ENCODE peak calls at places on chromosomes 1 and 21, in ten cellular contexts. A is right cardiac atrium, D is left ventricle myocardium inferior, Q is spleen, P is transverse colon, H is upper lobe of right lung, J is stomach, U is SK-N-SH, V is hepatocyte, S is H1. Z is an unnamed sample. For H3K4me1, the result is how much of the 10 kb centered on the place peaks cover.

GRCh38 chr21:28771790-28772501 is 220.7 kb downstream of the LTN1 start:
- DNase-seq in A (no peak), D (no peak), Q (no peak), P (no peak), H (no peak), J (no peak), U (no peak), V (peak), S (no peak), Z (no peak)

GRCh38 chr1:246492611-246493245 is 14.4 kb downstream of the SMYD3 start:
- DNase-seq in A (peak), D (peak), Q (no peak), P (peak), H (peak), J (peak), U (peak), V (peak), S (peak), Z (peak)

GRCh38 chr1:201707027-201707426 is 121.9 kb upstream of the IPO9 start:
- DNase-seq in A (no peak), D (no peak), Q (no peak), P (no peak), H (no peak), J (no peak), U (no peak), V (no peak), S (no peak), Z (no peak)

GRCh38 chr21:16040601-16041000 is 310.8 kb downstream of the USP25 start:
- DNase-seq in A (no peak), D (no peak), Q (no peak), P (no peak), H (no peak), J (no peak), U (no peak), V (no peak), S (no peak), Z (peak)

GRCh38 chr1:212437179-212437798 is 4.6 kb downstream of the NENF start:
- DNase-seq in A (no peak), D (no peak), Q (no peak), P (no peak), H (no peak), J (no peak), U (no peak), V (no peak), S (no peak), Z (no peak)

GRCh38 chr1:168187180-168187579 is 8.4 kb downstream of the TIPRL start:
- DNase-seq in A (no peak), D (no peak), Q (no peak), P (no peak), H (no peak), J (no peak), U (no peak), V (no peak), S (no peak), Z (no peak)

GRCh38 chr1:38235705-38236104 is 189.1 kb upstream of the POU3F1 start:
- DNase-seq in A (no peak), D (no peak), Q (no peak), P (no peak), H (no peak), J (no peak), U (no peak), V (peak), S (no peak), Z (peak)

GRCh38 chr1:245871881-245872280 is 635.2 kb downstream of the SMYD3 start:
- DNase-seq in A (no peak), D (no peak), Q (no peak), P (no peak), H (no peak), J (no peak), U (no peak), V (no peak), S (no peak), Z (no peak)

GRCh38 chr1:156247460-156248322 is at the start of gene PAQR6:
- DNase-seq in A (peak), D (peak), Q (no peak), P (no peak), H (no peak), J (peak), U (peak), V (no peak), S (peak), Z (no peak)

GRCh38 chr21:17427831-17428483 is 84.9 kb upstream of the CXADR start:
- DNase-seq in A (no peak), D (no peak), Q (no peak), P (no peak), H (no peak), J (no peak), U (no peak), V (no peak), S (no peak), Z (no peak)

GRCh38 chr1:164755674-164756073 is 196.7 kb downstream of the PBX1 start:
- DNase-seq in A (peak), D (no peak), Q (no peak), P (no peak), H (no peak), J (no peak), U (peak), V (no peak), S (no peak), Z (peak)

DNA sequence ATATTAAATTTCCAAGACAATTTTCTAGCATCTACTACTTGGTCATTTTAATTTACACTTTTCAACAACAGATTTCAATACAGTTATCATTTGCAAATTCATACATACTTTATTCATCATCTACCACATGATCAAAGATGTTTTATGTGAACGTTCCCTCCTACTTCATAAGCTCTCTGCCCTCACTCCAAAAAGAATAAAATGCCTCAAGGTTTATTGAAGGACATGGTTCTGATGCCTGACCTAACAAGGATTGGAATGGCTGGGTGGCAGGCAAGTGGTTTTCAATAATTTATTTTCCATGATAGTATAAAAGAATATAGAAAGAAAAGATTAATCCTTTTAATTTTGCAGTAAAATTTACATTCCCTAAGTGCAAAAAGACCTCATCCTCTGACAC is 5.4 kb downstream of the CDKN2C start:
- DNase-seq in A (no peak), D (no peak), Q (no peak), P (no peak), H (no peak), J (no peak), U (no peak), V (no peak), S (no peak), Z (no peak)
- H3K4me3 ChIP-seq in A (no peak), D (no peak), Q (no peak), P (no peak), H (no peak), J (no peak), U (no peak), V (no peak), S (no peak), Z (peak)

DNA sequence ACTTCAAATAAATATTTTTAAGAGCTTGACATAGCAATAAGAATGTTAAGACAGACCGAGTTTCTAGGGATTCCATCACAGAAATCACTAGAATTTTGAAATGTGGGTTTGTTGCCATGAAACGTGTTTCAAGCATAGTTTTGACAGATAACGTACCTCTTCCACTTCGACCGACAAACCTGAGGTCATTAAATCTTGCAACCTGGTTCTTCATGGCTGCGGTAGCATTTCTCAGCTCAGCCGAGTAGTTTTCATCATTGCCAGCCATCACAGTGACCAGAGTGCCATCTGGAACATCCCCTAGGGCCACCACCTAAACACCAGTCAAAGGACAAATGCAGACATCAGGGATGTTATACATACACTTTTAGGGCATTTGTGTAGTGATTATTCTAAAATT is 168.7 kb downstream of the RUNX1 start:
- DNase-seq in A (no peak), D (no peak), Q (no peak), P (no peak), H (no peak), J (no peak), U (no peak), V (no peak), S (no peak), Z (no peak)
- H3K4me1 ChIP-seq in A (under half), D (under half), Q (half or more), P (half or more), H (under half), J (under half), U (under half), V (under half), S (under half), Z (under half)

GRCh38 chr1:85607913-85608250 is 27.3 kb downstream of the CCN1 start:
- DNase-seq in A (no peak), D (no peak), Q (no peak), P (no peak), H (no peak), J (no peak), U (no peak), V (no peak), S (peak), Z (no peak)
- H3K27ac ChIP-seq in A (no peak), D (no peak), Q (no peak), P (no peak), H (no peak), J (no peak), U (peak), V (peak), S (peak), Z (no peak)

DNA sequence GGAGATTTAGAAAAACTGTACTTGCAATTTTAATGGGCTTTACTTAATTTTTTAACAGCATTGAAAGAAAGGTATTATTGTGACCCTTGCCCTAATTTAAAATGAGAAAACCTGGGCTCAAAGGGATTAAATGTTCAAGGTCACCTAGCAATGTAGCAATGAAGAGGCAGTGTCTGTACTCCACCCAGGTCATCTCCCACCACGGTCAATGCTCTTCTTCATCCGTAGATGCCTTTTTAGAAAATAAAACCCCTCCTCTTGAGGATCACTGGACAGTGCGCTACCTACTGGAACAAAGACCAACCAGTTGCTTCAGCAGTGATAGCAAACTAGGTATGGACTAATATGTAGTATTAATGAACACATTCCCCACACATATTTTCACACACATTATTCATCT is 29.8 kb upstream of the HAO2 start:
- DNase-seq in A (no peak), D (no peak), Q (no peak), P (no peak), H (no peak), J (no peak), U (no peak), V (no peak), S (no peak), Z (no peak)
- H3K4me3 ChIP-seq in A (no peak), D (no peak), Q (no peak), P (no peak), H (no peak), J (no peak), U (no peak), V (no peak), S (no peak), Z (no peak)

DNA sequence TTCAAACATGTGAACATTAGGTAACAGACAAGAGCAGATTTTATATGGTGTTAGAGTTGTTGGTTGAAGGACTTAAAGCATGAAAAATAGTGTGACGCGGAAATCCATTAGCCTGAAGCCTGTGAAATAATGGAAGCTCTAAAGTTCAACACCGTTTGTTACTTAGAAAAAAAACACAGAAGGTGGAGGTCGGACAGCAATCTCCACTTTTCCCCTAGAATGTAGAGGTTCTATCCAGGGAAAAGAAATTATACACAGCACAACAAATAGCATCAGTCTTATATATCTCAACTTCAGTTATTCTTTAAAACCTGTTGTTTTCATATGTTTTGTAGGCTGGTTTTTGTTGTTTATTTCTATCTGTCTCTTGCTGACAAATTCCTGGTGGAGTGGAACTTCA is 1.9 kb downstream of the RCAN3 start:
- DNase-seq in A (no peak), D (no peak), Q (no peak), P (no peak), H (no peak), J (no peak), U (no peak), V (no peak), S (no peak), Z (no peak)
- H3K4me1 ChIP-seq in A (under half), D (under half), Q (under half), P (under half), H (under half), J (under half), U (under half), V (under half), S (under half), Z (under half)

DNA sequence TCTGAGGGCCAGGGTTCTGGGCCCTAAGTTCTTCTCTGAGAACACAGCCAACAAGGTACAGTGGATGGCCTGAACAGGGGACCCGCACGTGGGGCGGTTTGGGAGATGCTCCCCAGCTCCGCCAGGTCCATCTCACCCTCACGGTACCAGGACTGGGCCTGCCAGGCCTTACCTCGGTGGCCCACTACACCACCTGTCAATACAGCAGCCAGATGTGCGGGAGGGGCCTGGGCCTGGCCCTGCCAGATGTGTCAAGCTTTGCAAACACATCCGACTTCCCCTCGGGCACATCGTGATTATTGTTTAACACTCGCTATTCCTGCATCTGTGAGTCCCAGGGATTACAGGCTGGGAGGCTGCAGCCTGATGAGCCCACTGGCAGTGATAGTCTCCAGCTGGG is 122.4 kb downstream of the LACTBL1 start:
- DNase-seq in A (no peak), D (no peak), Q (no peak), P (no peak), H (no peak), J (no peak), U (peak), V (no peak), S (no peak), Z (no peak)
- H3K27ac ChIP-seq in A (no peak), D (no peak), Q (no peak), P (no peak), H (no peak), J (no peak), U (peak), V (no peak), S (no peak), Z (no peak)

GRCh38 chr1:228647523-228648444 is 87.5 kb upstream of the RHOU start:
- DNase-seq in A (peak), D (peak), Q (peak), P (peak), H (peak), J (peak), U (peak), V (peak), S (peak), Z (peak)
- H3K4me3 ChIP-seq in A (peak), D (peak), Q (peak), P (peak), H (peak), J (peak), U (peak), V (peak), S (peak), Z (peak)